ENCODE peak calls at places on chromosomes 4 and X, in eight cellular contexts. P, K, Q, E, H, J, Y and R are unnamed samples.

GRCh38 chr4:85722401-85722800 is 247.5 kb downstream of the ARHGAP24 start:
- DNase-seq in E (no peak), Y (no peak), J (no peak), Q (no peak), K (no peak), H (no peak), P (no peak), R (no peak)

GRCh38 chr4:6763330-6763851 is 19.1 kb upstream of the KIAA0232 start:
- DNase-seq in Y (no peak), P (no peak), E (peak; percentile 45), Q (peak; percentile 42), J (peak; percentile 43), K (no peak), H (no peak), R (no peak)

GRCh38 chrX:46965125-46965758 is 53.0 kb downstream of the JADE3 start:
- DNase-seq in H (no peak), E (no peak), Q (no peak), J (no peak), K (no peak), Y (no peak), P (no peak), R (no peak)

GRCh38 chrX:109827772-109828171 is 94.7 kb upstream of the ACSL4 start:
- DNase-seq in Y (no peak), P (no peak), Q (no peak), E (no peak), H (no peak), J (no peak), K (no peak), R (no peak)

GRCh38 chr4:147638942-147639341 is 21.7 kb downstream of the TMEM184C start:
- DNase-seq in Q (no peak), H (no peak), Y (no peak), K (no peak), P (no peak), J (no peak), E (no peak), R (no peak)

GRCh38 chr4:146916479-146917076 is 29.1 kb downstream of the TTC29 start:
- DNase-seq in Y (no peak), Q (peak; percentile 48), E (no peak), K (no peak), P (no peak), H (no peak), J (peak; percentile 13), R (no peak)

GRCh38 chr4:87003266-87003665 is 68.5 kb downstream of the AFF1 start:
- DNase-seq in P (no peak), H (no peak), K (no peak), J (no peak), Y (no peak), Q (no peak), E (no peak), R (no peak)

GRCh38 chr4:41154814-41155177 is 59.5 kb downstream of the APBB2 start:
- DNase-seq in J (peak; percentile 22), P (no peak), K (no peak), H (no peak), Y (no peak), Q (no peak), E (no peak), R (no peak)

GRCh38 chr4:138978600-138978999 is 37.0 kb upstream of the NOCT start:
- DNase-seq in E (no peak), K (no peak), H (no peak), Y (no peak), J (no peak), P (no peak), Q (no peak), R (no peak)

GRCh38 chrX:13366698-13367097 is 46.8 kb upstream of the ATXN3L start:
- DNase-seq in P (no peak), Y (no peak), E (no peak), K (no peak), Q (no peak), H (no peak), J (no peak), R (no peak)

GRCh38 chr4:133711817-133712216 is 489.8 kb downstream of the PABPC4L start:
- DNase-seq in Y (no peak), H (no peak), E (no peak), Q (no peak), J (peak; percentile 23), K (no peak), P (no peak), R (no peak)

GRCh38 chr4:87092389-87093141 is 127.9 kb downstream of the KLHL8 start:
- DNase-seq in H (no peak), P (no peak), J (peak; percentile 74), E (peak; percentile 77), Y (peak; percentile 76), K (no peak), Q (peak; percentile 76), R (peak; percentile 70)

GRCh38 chrX:9429767-9430166 is 35.1 kb upstream of the TBL1X start:
- DNase-seq in P (no peak), E (no peak), H (no peak), K (no peak), Q (no peak), Y (no peak), J (no peak), R (no peak)

GRCh38 chr4:40140206-40140605 is 56.6 kb upstream of the RHOH start:
- DNase-seq in K (no peak), P (no peak), E (no peak), Q (no peak), H (no peak), Y (no peak), J (no peak), R (no peak)

GRCh38 chrX:74550295-74550802 is 64.1 kb downstream of the RLIM start:
- DNase-seq in K (peak; percentile 18), E (peak; percentile 88), J (peak; percentile 81), P (no peak), Y (peak; percentile 86), Q (peak; percentile 84), H (no peak), R (peak; percentile 83)

GRCh38 chr4:177283167-177283566 is 26.5 kb upstream of the NEIL3 start:
- DNase-seq in J (no peak), Q (no peak), Y (no peak), E (no peak), K (no peak), P (no peak), H (no peak), R (no peak)

GRCh38 chr4:8855781-8856245 is 15.8 kb downstream of the HMX1 start:
- DNase-seq in H (no peak), J (no peak), E (no peak), P (no peak), Y (no peak), K (no peak), Q (peak; percentile 61), R (no peak)

GRCh38 chrX:123835661-123836371 is 24.0 kb upstream of the XIAP start:
- DNase-seq in J (peak; percentile 78), H (no peak), K (no peak), Y (no peak), Q (peak; percentile 46), P (no peak), E (peak; percentile 26), R (no peak)

GRCh38 chr4:48913346-48913745 is 6.8 kb upstream of the OCIAD2 start:
- DNase-seq in Q (no peak), P (no peak), K (no peak), E (no peak), Y (no peak), J (peak; percentile 19), H (no peak), R (no peak)

GRCh38 chrX:42149786-42150185 is 226.4 kb upstream of the CASK start:
- DNase-seq in Q (peak; percentile 10), E (no peak), P (no peak), K (no peak), Y (no peak), H (no peak), J (no peak), R (no peak)

GRCh38 chrX:71618303-71618721 is at the start of gene CXCR3:
- DNase-seq in J (no peak), K (no peak), Y (peak; percentile 60), E (peak; percentile 52), P (peak; percentile 39), H (peak; percentile 46), Q (peak; percentile 97), R (no peak)

GRCh38 chrX:154096140-154097002 is 1.1 kb downstream of the MECP2 start:
- DNase-seq in H (no peak), J (peak; percentile 7), Q (peak; percentile 31), Y (peak; percentile 47), P (no peak), E (no peak), K (no peak), R (no peak)

GRCh38 chrX:154098551-154098950 is 1.0 kb upstream of the MECP2 start:
- DNase-seq in E (no peak), P (no peak), Y (no peak), H (no peak), Q (no peak), K (no peak), J (no peak), R (no peak)

GRCh38 chrX:154094833-154095232 is 2.7 kb downstream of the MECP2 start:
- DNase-seq in J (no peak), Y (no peak), K (no peak), H (no peak), Q (no peak), E (no peak), P (no peak), R (no peak)

GRCh38 chrX:154097003-154097596 is 417 bp downstream of the MECP2 start:
- DNase-seq in J (peak; percentile 69), E (peak; percentile 69), Q (peak; percentile 80), P (peak; percentile 46), Y (peak; percentile 82), H (peak; percentile 56), K (no peak), R (peak; percentile 83)

GRCh38 chrX:154097597-154098541 is at the start of gene MECP2:
- DNase-seq in K (peak; percentile 45), Q (peak; percentile 95), H (peak; percentile 77), E (peak; percentile 94), Y (peak; percentile 92), J (peak; percentile 93), P (peak; percentile 72), R (peak; percentile 94)
- TF ChIP-seq POLR2A in K (no peak), Q (peak; percentile 42), H (no peak), E (no peak), Y (no peak), J (peak; percentile 31), P (no peak), R (peak; percentile 49)

GRCh38 chrX:7147978-7148824 is at the start of gene PUDP:
- DNase-seq in H (peak; percentile 88), Y (peak; percentile 94), P (peak; percentile 61), Q (peak; percentile 80), E (peak; percentile 92), J (peak; percentile 78), K (peak; percentile 35), R (peak; percentile 79)
- TF ChIP-seq POLR2A in H (peak; percentile 86), Y (no peak), P (no peak), Q (peak; percentile 67), E (peak; percentile 40), J (peak; percentile 28), K (no peak), R (no peak)

DNA sequence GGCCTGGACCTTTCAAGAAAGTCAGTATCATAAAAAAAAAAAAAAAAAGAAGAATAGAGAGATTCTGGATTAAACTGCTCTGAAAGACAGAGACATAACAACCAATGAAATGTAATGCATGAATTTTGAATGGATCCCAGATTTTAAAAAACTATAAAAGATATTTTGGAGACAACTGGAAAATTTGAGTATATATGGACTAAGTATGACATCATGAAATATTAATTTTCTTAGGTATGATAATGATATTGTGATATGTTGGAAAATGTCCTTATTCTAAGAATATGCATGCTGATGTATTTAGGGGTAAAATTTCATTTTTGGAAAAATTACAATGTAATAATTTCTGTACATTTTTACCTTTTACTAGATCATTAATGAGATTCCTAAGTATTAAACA is 52.6 kb downstream of the TBC1D19 start:
- DNase-seq in Y (no peak), E (no peak), K (no peak), H (no peak), Q (no peak), P (no peak), J (no peak), R (no peak)
- TF ChIP-seq POLR2A in Y (no peak), E (no peak), K (no peak), H (no peak), Q (no peak), P (no peak), J (no peak), R (no peak)

GRCh38 chr4:113073614-113074013 is 24.2 kb downstream of the ANK2 start:
- DNase-seq in H (no peak), Q (no peak), K (no peak), E (no peak), J (no peak), P (no peak), Y (no peak), R (no peak)
- TF ChIP-seq POLR2A in H (no peak), Q (no peak), K (no peak), E (no peak), J (no peak), P (no peak), Y (no peak), R (no peak)